ENCODE peak calls at places on chromosomes 12 and 14, in eight cellular contexts. Z, M, J, I, N, A, B and G are unnamed samples.

GRCh38 chr12:13368431-13368830 is 171.9 kb downstream of the EMP1 start:
- DNase-seq in M (no peak), I (no peak), B (no peak), Z (no peak), A (no peak), J (no peak), N (no peak), G (no peak)

GRCh38 chr12:10395390-10395998 is 5.7 kb upstream of the KLRK1 start:
- DNase-seq in J (no peak), B (no peak), N (no peak), A (peak), I (peak), Z (peak), M (peak), G (no peak)

GRCh38 chr14:103165323-103165722 is 42.1 kb downstream of the TNFAIP2 start:
- DNase-seq in I (no peak), A (no peak), N (no peak), B (no peak), J (no peak), M (no peak), Z (no peak), G (no peak)

GRCh38 chr12:62731378-62731710 is 203.6 kb downstream of the PPM1H start:
- DNase-seq in N (no peak), A (no peak), Z (no peak), J (no peak), I (no peak), B (no peak), M (no peak), G (no peak)

GRCh38 chr14:105041841-105042765 is 21.2 kb upstream of the CDCA4 start:
- DNase-seq in A (no peak), J (no peak), I (no peak), N (no peak), Z (no peak), M (no peak), B (no peak), G (no peak)

GRCh38 chr12:124568431-124569374 is 1.3 kb upstream of the NCOR2 start:
- DNase-seq in M (peak), B (no peak), J (peak), A (no peak), I (peak), Z (peak), N (no peak), G (peak)

GRCh38 chr12:108734200-108734906 is 3.0 kb upstream of the CORO1C start:
- DNase-seq in N (no peak), B (no peak), A (peak), M (peak), J (peak), Z (no peak), I (peak), G (no peak)

GRCh38 chr14:79028281-79028680 is 858.1 kb downstream of the NRXN3 start:
- DNase-seq in B (no peak), J (no peak), Z (no peak), A (no peak), I (no peak), M (no peak), N (no peak), G (no peak)

GRCh38 chr12:57759360-57759980 is 4.6 kb downstream of the MARCHF9 start:
- DNase-seq in B (no peak), I (no peak), A (no peak), J (peak), N (no peak), M (no peak), Z (no peak), G (no peak)

GRCh38 chr12:132524405-132524804 is 34.5 kb downstream of the FBRSL1 start:
- DNase-seq in M (no peak), B (no peak), Z (no peak), I (peak), J (no peak), N (no peak), A (no peak), G (no peak)

GRCh38 chr12:80400591-80400991 is 43.4 kb upstream of the PTPRQ start:
- DNase-seq in J (no peak), N (no peak), Z (no peak), B (no peak), M (peak), A (no peak), I (peak), G (peak)

GRCh38 chr12:123801573-123802178 is 39.6 kb downstream of the DNAH10 start:
- DNase-seq in N (no peak), J (peak), B (no peak), A (no peak), Z (no peak), M (peak), I (peak), G (no peak)

GRCh38 chr14:51185180-51185579 is 54.9 kb upstream of the TMX1 start:
- DNase-seq in Z (no peak), A (no peak), M (no peak), N (no peak), J (no peak), B (no peak), I (no peak), G (no peak)

GRCh38 chr14:99215277-99215676 is 56.7 kb downstream of the BCL11B start:
- DNase-seq in N (no peak), Z (no peak), M (no peak), J (no peak), A (no peak), B (no peak), I (no peak), G (no peak)

GRCh38 chr14:31420013-31420318 is 384 bp downstream of the HEATR5A start:
- DNase-seq in Z (peak), N (no peak), A (peak), J (peak), B (peak), M (no peak), I (no peak), G (peak)

GRCh38 chr12:127516467-127516866 is 750.5 kb upstream of the TMEM132C start:
- DNase-seq in Z (no peak), N (no peak), M (no peak), A (no peak), I (peak), J (no peak), B (no peak), G (no peak)

GRCh38 chr12:5017638-5018348 is 25.9 kb upstream of the KCNA5 start:
- DNase-seq in I (no peak), M (no peak), B (no peak), Z (no peak), N (no peak), J (peak), A (no peak), G (no peak)

GRCh38 chr14:81625343-81625742 is 91.7 kb upstream of the SEL1L start:
- DNase-seq in B (no peak), M (no peak), A (no peak), N (no peak), Z (no peak), J (peak), I (peak), G (no peak)

GRCh38 chr12:46219892-46220655 is 48.8 kb downstream of the SLC38A1 start:
- DNase-seq in B (peak), J (peak), N (peak), I (peak), A (peak), M (peak), Z (no peak), G (no peak)

GRCh38 chr12:122865268-122866231 is 30.3 kb downstream of the HIP1R start:
- DNase-seq in Z (peak), I (no peak), B (no peak), N (no peak), A (no peak), J (peak), M (no peak), G (peak)

GRCh38 chr12:120065472-120065871 is 51.1 kb downstream of the RAB35 start:
- DNase-seq in A (no peak), M (no peak), J (no peak), N (no peak), B (no peak), I (no peak), Z (no peak), G (no peak)

GRCh38 chr12:1833596-1834028 is 13.2 kb downstream of the LRTM2 start:
- DNase-seq in M (no peak), B (no peak), Z (no peak), N (no peak), A (no peak), J (no peak), I (no peak), G (no peak)

GRCh38 chr12:53781218-53781801 is 29.5 kb upstream of the CISTR start:
- DNase-seq in A (no peak), J (no peak), Z (no peak), I (no peak), N (no peak), M (no peak), B (no peak), G (no peak)